ENCODE peak calls at places on chromosomes 16 and 17, in seven cellular contexts. G is GM10248, W is T-helper 22 cell, H is T-helper 2 cell, Z is mucosa of gallbladder, Q is SHP77 treated with DMSO at 0.1 percent for 48 hours, F is activated B cell treated with CpG ODN at 0.5 μM for 24 hours. B is an unnamed sample.

GRCh38 chr17:1104222-1104621 is 75.6 kb downstream of the ABR start:
- DNase-seq in F (no peak), G (no peak), Q (no peak), Z (peak), W (no peak), H (no peak), B (no peak)

GRCh38 chr17:80555266-80555665 is 10.6 kb downstream of the RPTOR start:
- DNase-seq in F (no peak), Q (no peak), H (no peak), G (no peak), Z (no peak), W (no peak), B (no peak)

GRCh38 chr17:74875970-74876593 is 3.3 kb upstream of the FDXR start:
- DNase-seq in Z (no peak), G (no peak), H (no peak), Q (no peak), F (no peak), W (no peak), B (no peak)

GRCh38 chr17:81685108-81685507 is 1.3 kb downstream of the HGS start:
- DNase-seq in G (no peak), F (no peak), Z (no peak), W (no peak), Q (no peak), H (no peak), B (no peak)

GRCh38 chr17:40564883-40565744 is at the start of gene CCR7:
- DNase-seq in W (peak), F (peak), Q (no peak), G (peak), H (peak), Z (no peak), B (peak)

GRCh38 chr17:77022766-77023165 is 118.0 kb upstream of the SEC14L1 start:
- DNase-seq in G (no peak), H (no peak), Z (no peak), F (no peak), W (no peak), Q (no peak), B (no peak)

GRCh38 chr17:7035591-7036368 is at the start of gene SLC16A13:
- DNase-seq in G (peak), Z (peak), H (peak), W (peak), Q (peak), F (peak), B (peak)

GRCh38 chr17:2092253-2092652 is 37.4 kb downstream of the HIC1 start:
- DNase-seq in H (no peak), W (no peak), F (no peak), Z (no peak), Q (no peak), G (no peak), B (no peak)

GRCh38 chr16:28897826-28898225 is 19.5 kb downstream of the ATP2A1 start:
- DNase-seq in F (no peak), G (no peak), Q (no peak), H (no peak), Z (no peak), W (no peak), B (no peak)

GRCh38 chr16:89373355-89374110 is 116.8 kb downstream of the ANKRD11 start:
- DNase-seq in Q (no peak), F (no peak), Z (peak), W (no peak), G (no peak), H (no peak), B (no peak)

GRCh38 chr16:51321251-51321650 is 170.2 kb upstream of the SALL1 start:
- DNase-seq in W (no peak), F (no peak), Z (no peak), Q (no peak), G (no peak), H (no peak), B (no peak)

GRCh38 chr17:10058924-10059683 is 139.3 kb downstream of the GAS7 start:
- DNase-seq in G (peak), F (no peak), W (no peak), H (no peak), Z (no peak), Q (no peak), B (no peak)

GRCh38 chr16:5025171-5025632 is 8.5 kb downstream of the NAGPA start:
- DNase-seq in W (no peak), Z (no peak), G (no peak), Q (peak), H (no peak), F (no peak), B (no peak)

GRCh38 chr17:83107656-83108048 is 28.2 kb downstream of the METRNL start:
- DNase-seq in W (no peak), G (no peak), Q (no peak), H (no peak), F (no peak), Z (no peak), B (no peak)

GRCh38 chr16:59327894-59328293 is 593.8 kb upstream of the GOT2 start:
- DNase-seq in G (no peak), W (no peak), Z (no peak), Q (no peak), F (no peak), H (no peak), B (no peak)

GRCh38 chr17:2095536-2095910 is 40.6 kb downstream of the HIC1 start:
- DNase-seq in Q (no peak), H (no peak), F (no peak), W (no peak), Z (no peak), G (no peak), B (no peak)

GRCh38 chr16:27048316-27048715 is 18.4 kb upstream of the C16orf82 start:
- DNase-seq in Q (no peak), Z (no peak), F (no peak), W (no peak), H (no peak), G (no peak), B (no peak)

GRCh38 chr16:81700780-81701165 is 78.3 kb upstream of the PLCG2 start:
- DNase-seq in F (no peak), Z (no peak), G (no peak), Q (no peak), W (no peak), H (no peak), B (no peak)

GRCh38 chr17:81518113-81518784 is 5.7 kb upstream of the ACTG1 start:
- DNase-seq in Z (no peak), W (no peak), H (no peak), G (no peak), F (no peak), Q (no peak), B (no peak)

GRCh38 chr17:17366941-17367885 is 64.0 kb downstream of the NT5M start:
- DNase-seq in Q (no peak), Z (no peak), F (no peak), W (no peak), H (no peak), G (no peak), B (no peak)

GRCh38 chr16:84874553-84874952 is 54.8 kb downstream of the CRISPLD2 start:
- DNase-seq in G (no peak), F (no peak), Q (no peak), W (no peak), H (no peak), Z (no peak), B (no peak)

GRCh38 chr17:3710951-3711383 is 12.7 kb upstream of the HASPIN start:
- DNase-seq in G (peak), Q (no peak), H (no peak), W (peak), Z (peak), F (no peak), B (no peak)

B was measured in T-helper 17 cell.